ENCODE peak calls at places on chromosome 16, in six cellular contexts. One of them, this sample, is unnamed.

GRCh38 chr16:8469102-8469778 is 121.1 kb downstream of the TMEM114 start:
- DNase-seq in germinal center: no peak
- DNase-seq in thoracic aorta: no peak
- DNase-seq in T1000: no peak
- DNase-seq in SK-N-MC: no peak
- DNase-seq in MV-4-11: no peak
- DNase-seq in this sample: no peak

GRCh38 chr16:53703590-53704444 is at the start of the genes FTO and RPGRIP1L:
- DNase-seq in germinal center: peak
- DNase-seq in thoracic aorta: peak
- DNase-seq in T1000: peak
- DNase-seq in SK-N-MC: peak
- DNase-seq in MV-4-11: peak
- DNase-seq in this sample: peak

GRCh38 chr16:80287674-80288073 is 253.1 kb upstream of the DYNLRB2 start:
- DNase-seq in germinal center: no peak
- DNase-seq in thoracic aorta: no peak
- DNase-seq in T1000: no peak
- DNase-seq in SK-N-MC: no peak
- DNase-seq in MV-4-11: no peak
- DNase-seq in this sample: no peak

GRCh38 chr16:68382296-68382718 is 66.0 kb downstream of the SMPD3 start:
- DNase-seq in germinal center: peak
- DNase-seq in thoracic aorta: no peak
- DNase-seq in T1000: no peak
- DNase-seq in SK-N-MC: no peak
- DNase-seq in MV-4-11: no peak
- DNase-seq in this sample: no peak

GRCh38 chr16:17414916-17415315 is 55.8 kb downstream of the XYLT1 start:
- DNase-seq in germinal center: no peak
- DNase-seq in thoracic aorta: no peak
- DNase-seq in T1000: no peak
- DNase-seq in SK-N-MC: no peak
- DNase-seq in MV-4-11: no peak
- DNase-seq in this sample: no peak

GRCh38 chr16:3004781-3005284 is 7.9 kb upstream of the CLDN9 start:
- DNase-seq in germinal center: no peak
- DNase-seq in thoracic aorta: no peak
- DNase-seq in T1000: no peak
- DNase-seq in SK-N-MC: no peak
- DNase-seq in MV-4-11: peak
- DNase-seq in this sample: no peak

GRCh38 chr16:71894229-71894920 is 956 bp upstream of the IST1 start:
- DNase-seq in germinal center: no peak
- DNase-seq in thoracic aorta: no peak
- DNase-seq in T1000: peak
- DNase-seq in SK-N-MC: no peak
- DNase-seq in MV-4-11: peak
- DNase-seq in this sample: no peak

GRCh38 chr16:74297296-74297665 is 667 bp downstream of the PSMD7 start:
- DNase-seq in germinal center: peak
- DNase-seq in thoracic aorta: peak
- DNase-seq in T1000: no peak
- DNase-seq in SK-N-MC: no peak
- DNase-seq in MV-4-11: no peak
- DNase-seq in this sample: no peak

GRCh38 chr16:85555549-85556455 is 57.3 kb upstream of the GSE1 start:
- DNase-seq in germinal center: peak
- DNase-seq in thoracic aorta: no peak
- DNase-seq in T1000: no peak
- DNase-seq in SK-N-MC: no peak
- DNase-seq in MV-4-11: peak
- DNase-seq in this sample: no peak

GRCh38 chr16:87178977-87179376 is 138.2 kb downstream of the C16orf95 start:
- DNase-seq in germinal center: no peak
- DNase-seq in thoracic aorta: peak
- DNase-seq in T1000: no peak
- DNase-seq in SK-N-MC: no peak
- DNase-seq in MV-4-11: no peak
- DNase-seq in this sample: no peak

GRCh38 chr16:27558434-27558833 is 8.5 kb downstream of the KATNIP start:
- DNase-seq in germinal center: no peak
- DNase-seq in thoracic aorta: no peak
- DNase-seq in T1000: no peak
- DNase-seq in SK-N-MC: no peak
- DNase-seq in MV-4-11: no peak
- DNase-seq in this sample: no peak

GRCh38 chr16:15498427-15499175 is 64.2 kb downstream of the BMERB1 start:
- DNase-seq in germinal center: no peak
- DNase-seq in thoracic aorta: no peak
- DNase-seq in T1000: no peak
- DNase-seq in SK-N-MC: no peak
- DNase-seq in MV-4-11: no peak
- DNase-seq in this sample: no peak

GRCh38 chr16:90046971-90047713 is 27.9 kb upstream of the DBNDD1 start:
- DNase-seq in germinal center: no peak
- DNase-seq in thoracic aorta: no peak
- DNase-seq in T1000: no peak
- DNase-seq in SK-N-MC: no peak
- DNase-seq in MV-4-11: no peak
- DNase-seq in this sample: no peak

GRCh38 chr16:85490971-85491771 is 122.0 kb upstream of the GSE1 start:
- DNase-seq in germinal center: peak
- DNase-seq in thoracic aorta: no peak
- DNase-seq in T1000: no peak
- DNase-seq in SK-N-MC: no peak
- DNase-seq in MV-4-11: peak
- DNase-seq in this sample: no peak

GRCh38 chr16:84266451-84266850 is 26.6 kb upstream of the KCNG4 start:
- DNase-seq in germinal center: peak
- DNase-seq in thoracic aorta: no peak
- DNase-seq in T1000: no peak
- DNase-seq in SK-N-MC: no peak
- DNase-seq in MV-4-11: peak
- DNase-seq in this sample: no peak

GRCh38 chr16:751152-752007 is 9.2 kb upstream of the MSLN start:
- DNase-seq in germinal center: no peak
- DNase-seq in thoracic aorta: no peak
- DNase-seq in T1000: no peak
- DNase-seq in SK-N-MC: no peak
- DNase-seq in MV-4-11: no peak
- DNase-seq in this sample: no peak